ENCODE peak calls at places on chromosome 6, in nine cellular contexts. E is neural progenitor cell; H is CD4-positive, CD25-positive, alpha-beta regulatory T cell; M is brain microvascular endothelial cell; A is heart right ventricle; V is left ventricle myocardium inferior; O is sigmoid colon; J is HCT116; Z is testis. C is an unnamed sample.

GRCh38 chr6:35148167-35148741 is 7.1 kb upstream of the TCP11 start:
- DNase-seq in O (no peak), Z (no peak), H (no peak), J (no peak), E (peak; percentile 95), M (peak; percentile 56), V (no peak), A (no peak), C (peak; percentile 93)

GRCh38 chr6:15663057-15663638 is 320 bp upstream of the DTNBP1 start:
- DNase-seq in V (no peak), E (no peak), H (no peak), M (peak; percentile 28), A (no peak), O (no peak), Z (no peak), J (peak; percentile 34), C (no peak)

GRCh38 chr6:6781172-6781876 is 192.8 kb downstream of the LY86 start:
- DNase-seq in E (no peak), O (no peak), H (no peak), A (peak; percentile 43), M (peak; percentile 53), J (peak; percentile 68), V (no peak), Z (peak; percentile 68), C (no peak)

GRCh38 chr6:61989616-61990015 is 296.4 kb downstream of the KHDRBS2 start:
- DNase-seq in O (no peak), E (no peak), J (no peak), A (no peak), H (no peak), V (no peak), M (no peak), Z (no peak), C (no peak)

GRCh38 chr6:150589828-150590227 is 9.9 kb upstream of the PLEKHG1 start:
- DNase-seq in H (no peak), J (no peak), E (no peak), V (no peak), A (no peak), Z (no peak), O (no peak), M (no peak), C (no peak)

GRCh38 chr6:36506617-36507016 is 40.7 kb downstream of the STK38 start:
- DNase-seq in O (no peak), H (no peak), Z (no peak), J (no peak), E (no peak), M (no peak), A (no peak), V (no peak), C (no peak)

GRCh38 chr6:145809785-145810184 is 4.8 kb downstream of the FBXO30 start:
- DNase-seq in J (no peak), H (no peak), E (no peak), M (no peak), V (no peak), Z (no peak), O (no peak), A (no peak), C (no peak)

GRCh38 chr6:106085984-106086832 is at the start of gene PRDM1:
- DNase-seq in O (peak; percentile 86), A (peak; percentile 72), M (no peak), V (peak; percentile 71), E (peak; percentile 88), Z (peak; percentile 78), J (peak; percentile 81), H (peak; percentile 76), C (peak; percentile 94)

GRCh38 chr6:17012421-17013225 is 89.2 kb upstream of the STMND1 start:
- DNase-seq in E (peak; percentile 54), H (no peak), O (peak; percentile 87), Z (peak; percentile 37), A (no peak), M (peak; percentile 82), V (no peak), J (no peak), C (peak; percentile 77)

GRCh38 chr6:54515013-54515412 is 206.8 kb downstream of the TINAG start:
- DNase-seq in A (no peak), V (no peak), J (no peak), H (no peak), Z (no peak), O (no peak), E (no peak), M (no peak), C (no peak)

GRCh38 chr6:55578537-55579363 is at the start of gene HMGCLL1:
- DNase-seq in H (no peak), M (peak; percentile 1), E (peak; percentile 90), Z (peak; percentile 84), J (no peak), O (peak; percentile 62), V (peak; percentile 58), A (peak; percentile 64), C (peak; percentile 92)

GRCh38 chr6:160111812-160112211 is 9.8 kb upstream of the SLC22A1 start:
- DNase-seq in E (no peak), M (no peak), H (no peak), A (no peak), Z (no peak), J (no peak), O (no peak), V (no peak), C (peak; percentile 73)

GRCh38 chr6:84785676-84786075 is 21.3 kb upstream of the TBX18 start:
- DNase-seq in J (no peak), Z (no peak), A (no peak), E (no peak), H (no peak), V (no peak), O (no peak), M (no peak), C (no peak)

GRCh38 chr6:68192988-68193387 is 442.1 kb upstream of the ADGRB3 start:
- DNase-seq in Z (no peak), E (no peak), M (no peak), H (no peak), J (no peak), O (no peak), V (no peak), A (no peak), C (no peak)

GRCh38 chr6:3861424-3861823 is 12.3 kb downstream of the FAM50B start:
- DNase-seq in E (no peak), Z (no peak), O (no peak), H (no peak), J (no peak), V (no peak), A (no peak), M (no peak), C (no peak)

GRCh38 chr6:140850438-140850837 is 1282.3 kb upstream of the GJE1 start:
- DNase-seq in E (no peak), J (no peak), A (no peak), O (no peak), V (no peak), H (no peak), Z (no peak), M (peak; percentile 44), C (no peak)

GRCh38 chr6:11207199-11207968 is 25.1 kb downstream of the NEDD9 start:
- DNase-seq in V (peak; percentile 38), H (no peak), A (no peak), M (peak; percentile 99), J (peak; percentile 39), E (no peak), Z (peak; percentile 52), O (peak; percentile 79), C (peak; percentile 29)

GRCh38 chr6:148455674-148456559 is 113.3 kb downstream of the SASH1 start:
- DNase-seq in M (no peak), J (no peak), V (no peak), E (peak; percentile 20), Z (no peak), A (peak; percentile 17), O (no peak), H (no peak), C (peak; percentile 38)

GRCh38 chr6:56593801-56594318 is 48.8 kb downstream of the DST start:
- DNase-seq in J (no peak), Z (no peak), V (no peak), H (no peak), A (no peak), M (no peak), E (no peak), O (no peak), C (no peak)

GRCh38 chr6:33772114-33772830 is 16.7 kb downstream of the LEMD2 start:
- DNase-seq in A (no peak), E (no peak), M (no peak), Z (no peak), J (no peak), O (no peak), H (no peak), V (no peak), C (no peak)
- H3K36me3 ChIP-seq in A (peaks cover 8% of the 10 kb centered on the region), E (no peaks in the 10 kb centered on the region), M (peaks cover 34% of the 10 kb centered on the region), Z (peaks cover 4% of the 10 kb centered on the region), J (peaks cover 13% of the 10 kb centered on the region), O (peaks cover 46% of the 10 kb centered on the region), H (peaks cover 40% of the 10 kb centered on the region), V (peaks cover 51% of the 10 kb centered on the region), C (peaks cover 46% of the 10 kb centered on the region)

GRCh38 chr6:111714403-111715270 is 109.0 kb upstream of the TRAF3IP2 start:
- DNase-seq in J (no peak), M (no peak), H (no peak), O (no peak), E (no peak), Z (no peak), V (no peak), A (no peak), C (no peak)
- H3K36me3 ChIP-seq in J (no peaks in the 10 kb centered on the region), M (peaks cover 23% of the 10 kb centered on the region), H (peaks cover 71% of the 10 kb centered on the region), O (no peaks in the 10 kb centered on the region), E (no peaks in the 10 kb centered on the region), Z (no peaks in the 10 kb centered on the region), V (peaks cover 34% of the 10 kb centered on the region), A (no peaks in the 10 kb centered on the region), C (peaks cover 27% of the 10 kb centered on the region)

DNA sequence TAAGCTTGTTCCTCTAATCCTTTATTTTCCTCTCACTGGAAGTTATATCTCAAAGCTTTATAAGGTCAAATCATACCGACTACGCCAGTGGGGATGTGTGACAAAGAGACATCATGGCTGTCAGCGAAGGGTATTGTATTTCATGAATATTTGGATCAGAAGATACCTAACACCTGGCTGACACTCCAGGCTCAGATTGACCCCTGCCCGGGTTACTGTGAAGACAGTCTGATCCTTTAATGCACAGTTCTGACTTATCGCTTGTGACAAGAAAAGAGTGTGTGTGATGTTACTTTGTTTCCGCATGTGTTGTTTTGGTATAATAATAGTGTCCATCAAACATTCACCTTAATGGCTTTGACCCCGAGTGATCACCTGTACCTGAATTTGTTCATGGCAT is 101.0 kb downstream of the GJA10 start:
- DNase-seq in J (no peak), Z (no peak), M (no peak), H (no peak), E (no peak), V (no peak), A (no peak), O (no peak), C (no peak)
- H3K36me3 ChIP-seq in J (no peaks in the 10 kb centered on the region), Z (no peaks in the 10 kb centered on the region), M (no peaks in the 10 kb centered on the region), H (no peaks in the 10 kb centered on the region), E (no peaks in the 10 kb centered on the region), V (no peaks in the 10 kb centered on the region), A (no peaks in the 10 kb centered on the region), O (no peaks in the 10 kb centered on the region), C (no peaks in the 10 kb centered on the region)

DNA sequence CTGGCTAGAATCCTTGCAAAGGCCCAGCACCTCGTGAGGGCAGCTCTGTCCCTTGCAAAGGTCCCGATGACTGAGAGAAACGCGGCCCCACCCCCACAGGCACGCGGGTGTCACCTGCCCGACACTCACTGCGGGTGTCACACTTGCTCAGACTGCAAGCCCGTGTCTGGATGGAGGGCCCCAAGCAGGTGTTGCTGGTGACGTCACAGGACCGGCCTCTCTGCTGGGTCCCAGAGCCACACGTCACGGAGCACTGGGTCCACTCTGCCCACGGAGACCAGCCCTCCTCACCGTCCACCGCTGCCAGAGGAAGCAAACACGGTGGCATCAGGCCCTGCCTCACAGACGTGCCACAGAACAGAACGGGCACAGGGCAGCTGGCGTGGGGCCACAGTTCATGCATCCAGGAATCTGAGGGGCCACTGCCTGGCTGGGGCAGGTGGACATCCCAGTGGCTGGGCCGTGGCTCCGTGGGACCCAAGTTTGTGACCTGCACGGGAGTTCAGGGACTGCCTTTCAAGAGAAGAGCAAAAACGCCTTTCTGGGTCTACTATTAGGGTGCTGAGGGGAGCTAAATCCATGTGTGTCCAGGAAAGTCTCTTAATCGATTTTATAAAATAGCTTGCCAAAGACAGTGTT is 16.0 kb downstream of the THBS2 start:
- DNase-seq in H (no peak), M (no peak), V (no peak), O (no peak), A (no peak), J (no peak), E (no peak), Z (no peak), C (no peak)
- H3K36me3 ChIP-seq in H (no peaks in the 10 kb centered on the region), M (peaks cover 77% of the 10 kb centered on the region), V (no peaks in the 10 kb centered on the region), O (no peaks in the 10 kb centered on the region), A (no peaks in the 10 kb centered on the region), J (no peaks in the 10 kb centered on the region), E (no peaks in the 10 kb centered on the region), Z (no peaks in the 10 kb centered on the region), C (no peaks in the 10 kb centered on the region)